ENCODE peak calls at places on chromosome 9, in six cellular contexts. V is skeletal muscle cell; X is HFFc6; Y is naive thymus-derived CD8-positive, alpha-beta T cell; I is effector memory CD8-positive, alpha-beta T cell; B is non-pigmented ciliary epithelial cell. U is an unnamed sample.

GRCh38 chr9:107644774-107645463 is 155.3 kb upstream of the KLF4 start:
- DNase-seq in X (no peak), V (no peak), Y (no peak), I (no peak), B (no peak), U (no peak)

GRCh38 chr9:6842584-6842947 is 84.8 kb downstream of the KDM4C start:
- DNase-seq in B (no peak), I (no peak), V (peak), X (peak), Y (no peak), U (peak)

GRCh38 chr9:116042321-116042720 is 111.3 kb upstream of the PAPPA start:
- DNase-seq in B (no peak), V (no peak), Y (no peak), X (no peak), I (no peak), U (no peak)

GRCh38 chr9:108813951-108814601 is 41.7 kb downstream of the ACTL7B start:
- DNase-seq in Y (no peak), X (no peak), V (no peak), I (no peak), B (peak), U (peak)

GRCh38 chr9:1495684-1496083 is 445.5 kb downstream of the DMRT2 start:
- DNase-seq in B (no peak), I (no peak), V (no peak), Y (no peak), X (no peak), U (no peak)

GRCh38 chr9:114631166-114631565 is 20.1 kb downstream of the TMEM268 start:
- DNase-seq in B (no peak), Y (no peak), X (no peak), I (no peak), V (no peak), U (no peak)

GRCh38 chr9:38620483-38621433 is at the start of gene ANKRD18A:
- DNase-seq in X (no peak), Y (peak), V (no peak), B (no peak), I (peak), U (no peak)

GRCh38 chr9:20558609-20559016 is 63.7 kb downstream of the MLLT3 start:
- DNase-seq in B (peak), X (peak), Y (no peak), V (peak), I (no peak), U (peak)